ENCODE peak calls at places on chromosomes 11 and 22, in seven cellular contexts. One of them, this sample, is unnamed. For H3K9me3 and H3K4me1, the result is how much of the 10 kb centered on the place peaks cover.

GRCh38 chr11:125638315-125638714 is 13.4 kb downstream of the CHEK1 start:
- DNase-seq in tibial nerve: no peak
- DNase-seq in adrenal gland: no peak
- DNase-seq in aorta: no peak
- DNase-seq in cardiac muscle cell: no peak
- DNase-seq in keratinocyte: no peak
- DNase-seq in lower lobe of right lung: no peak
- DNase-seq in this sample: no peak

GRCh38 chr11:71311176-71311925 is 59.0 kb upstream of the SHANK2 start:
- DNase-seq in tibial nerve: no peak
- DNase-seq in adrenal gland: no peak
- DNase-seq in aorta: peak
- DNase-seq in cardiac muscle cell: no peak
- DNase-seq in keratinocyte: no peak
- DNase-seq in lower lobe of right lung: no peak
- DNase-seq in this sample: no peak

GRCh38 chr22:43114958-43115357 is 4.4 kb downstream of the BIK start:
- DNase-seq in tibial nerve: no peak
- DNase-seq in adrenal gland: no peak
- DNase-seq in aorta: no peak
- DNase-seq in cardiac muscle cell: no peak
- DNase-seq in keratinocyte: no peak
- DNase-seq in lower lobe of right lung: no peak
- DNase-seq in this sample: no peak

GRCh38 chr11:46332568-46333128 is 14.6 kb upstream of the DGKZ start:
- DNase-seq in tibial nerve: no peak
- DNase-seq in adrenal gland: no peak
- DNase-seq in aorta: no peak
- DNase-seq in cardiac muscle cell: peak
- DNase-seq in keratinocyte: no peak
- DNase-seq in lower lobe of right lung: peak
- DNase-seq in this sample: no peak

GRCh38 chr11:12542186-12542935 is 131.9 kb upstream of the TEAD1 start:
- DNase-seq in tibial nerve: no peak
- DNase-seq in adrenal gland: no peak
- DNase-seq in aorta: no peak
- DNase-seq in cardiac muscle cell: no peak
- DNase-seq in keratinocyte: no peak
- DNase-seq in lower lobe of right lung: no peak
- DNase-seq in this sample: no peak

GRCh38 chr11:118434553-118435232 is 1.6 kb upstream of the KMT2A start:
- DNase-seq in tibial nerve: no peak
- DNase-seq in adrenal gland: peak
- DNase-seq in aorta: no peak
- DNase-seq in cardiac muscle cell: peak
- DNase-seq in keratinocyte: no peak
- DNase-seq in lower lobe of right lung: peak
- DNase-seq in this sample: peak

GRCh38 chr11:33701831-33702230 is 1.2 kb upstream of the C11orf91 start:
- DNase-seq in tibial nerve: no peak
- DNase-seq in adrenal gland: peak
- DNase-seq in aorta: no peak
- DNase-seq in cardiac muscle cell: no peak
- DNase-seq in keratinocyte: no peak
- DNase-seq in lower lobe of right lung: no peak
- DNase-seq in this sample: no peak

GRCh38 chr22:29744902-29745301 is 21.9 kb downstream of the ZMAT5 start:
- DNase-seq in tibial nerve: no peak
- DNase-seq in adrenal gland: no peak
- DNase-seq in aorta: no peak
- DNase-seq in cardiac muscle cell: no peak
- DNase-seq in keratinocyte: peak
- DNase-seq in lower lobe of right lung: no peak
- DNase-seq in this sample: peak

GRCh38 chr11:27088353-27088752 is 47.7 kb downstream of the BBOX1 start:
- DNase-seq in tibial nerve: no peak
- DNase-seq in adrenal gland: no peak
- DNase-seq in aorta: no peak
- DNase-seq in cardiac muscle cell: no peak
- DNase-seq in keratinocyte: no peak
- DNase-seq in lower lobe of right lung: no peak
- DNase-seq in this sample: no peak

GRCh38 chr11:2400069-2400760 is at the start of gene TSSC4:
- DNase-seq in tibial nerve: peak
- DNase-seq in adrenal gland: peak
- DNase-seq in aorta: peak
- DNase-seq in cardiac muscle cell: peak
- DNase-seq in keratinocyte: peak
- DNase-seq in lower lobe of right lung: peak
- DNase-seq in this sample: peak

GRCh38 chr11:114042234-114042633 is 17.3 kb upstream of the ZBTB16 start:
- DNase-seq in tibial nerve: no peak
- DNase-seq in adrenal gland: no peak
- DNase-seq in aorta: no peak
- DNase-seq in cardiac muscle cell: no peak
- DNase-seq in keratinocyte: no peak
- DNase-seq in lower lobe of right lung: no peak
- DNase-seq in this sample: no peak

GRCh38 chr11:114036156-114036811 is 23.2 kb upstream of the ZBTB16 start:
- DNase-seq in tibial nerve: peak
- DNase-seq in adrenal gland: peak
- DNase-seq in aorta: peak
- DNase-seq in cardiac muscle cell: peak
- DNase-seq in keratinocyte: no peak
- DNase-seq in lower lobe of right lung: peak
- DNase-seq in this sample: peak

GRCh38 chr11:114036958-114037357 is 22.6 kb upstream of the ZBTB16 start:
- DNase-seq in tibial nerve: no peak
- DNase-seq in adrenal gland: no peak
- DNase-seq in aorta: no peak
- DNase-seq in cardiac muscle cell: no peak
- DNase-seq in keratinocyte: no peak
- DNase-seq in lower lobe of right lung: no peak
- DNase-seq in this sample: no peak

GRCh38 chr11:114040706-114041211 is 18.8 kb upstream of the ZBTB16 start:
- DNase-seq in tibial nerve: no peak
- DNase-seq in adrenal gland: no peak
- DNase-seq in aorta: no peak
- DNase-seq in cardiac muscle cell: no peak
- DNase-seq in keratinocyte: no peak
- DNase-seq in lower lobe of right lung: no peak
- DNase-seq in this sample: peak

GRCh38 chr11:114039551-114039950 is 20.0 kb upstream of the ZBTB16 start:
- DNase-seq in tibial nerve: no peak
- DNase-seq in adrenal gland: no peak
- DNase-seq in aorta: no peak
- DNase-seq in cardiac muscle cell: no peak
- DNase-seq in keratinocyte: no peak
- DNase-seq in lower lobe of right lung: no peak
- DNase-seq in this sample: no peak
- H3K9me3 ChIP-seq in tibial nerve: under half
- H3K9me3 ChIP-seq in adrenal gland: under half
- H3K9me3 ChIP-seq in aorta: under half
- H3K9me3 ChIP-seq in cardiac muscle cell: under half
- H3K9me3 ChIP-seq in keratinocyte: under half
- H3K9me3 ChIP-seq in lower lobe of right lung: under half
- H3K9me3 ChIP-seq in this sample: under half

GRCh38 chr11:65386307-65387081 is at the start of gene FRMD8:
- DNase-seq in tibial nerve: peak
- DNase-seq in adrenal gland: peak
- DNase-seq in aorta: peak
- DNase-seq in cardiac muscle cell: peak
- DNase-seq in keratinocyte: no peak
- DNase-seq in lower lobe of right lung: peak
- DNase-seq in this sample: peak
- H3K4me1 ChIP-seq in tibial nerve: half or more
- H3K4me1 ChIP-seq in adrenal gland: half or more
- H3K4me1 ChIP-seq in aorta: under half
- H3K4me1 ChIP-seq in cardiac muscle cell: under half
- H3K4me1 ChIP-seq in keratinocyte: half or more
- H3K4me1 ChIP-seq in lower lobe of right lung: half or more
- H3K4me1 ChIP-seq in this sample: half or more

DNA sequence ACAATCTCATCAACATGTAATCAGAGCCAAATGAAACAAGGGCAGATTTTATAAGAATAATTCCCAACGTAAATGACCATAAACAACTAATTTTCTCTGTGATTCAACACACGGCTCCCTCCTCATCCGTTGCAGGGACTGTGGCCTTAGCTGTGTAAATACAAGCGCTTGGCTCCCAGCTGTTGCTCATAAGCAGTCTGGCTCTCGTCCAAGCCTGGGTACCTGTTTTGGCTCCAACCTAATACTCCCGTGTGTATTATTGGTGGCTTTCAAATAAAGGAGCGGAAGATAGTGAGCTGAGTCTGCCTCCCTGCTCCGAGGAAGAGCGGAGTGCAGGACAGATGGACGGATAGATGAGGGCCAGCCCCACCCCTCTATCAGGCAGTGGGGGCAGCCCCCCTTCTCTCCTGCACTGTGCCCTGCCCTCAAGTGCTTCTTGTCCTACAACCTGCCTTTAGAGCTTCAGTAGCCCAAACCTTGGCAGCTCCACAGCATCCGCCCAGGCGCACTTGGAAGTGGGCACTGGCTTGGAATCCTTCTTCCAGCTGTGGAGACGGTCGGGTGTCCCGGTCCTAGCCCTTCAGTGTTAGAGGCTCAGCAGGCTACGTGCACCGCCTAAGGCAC is 670.9 kb downstream of the BRD1 start:
- DNase-seq in tibial nerve: no peak
- DNase-seq in adrenal gland: no peak
- DNase-seq in aorta: no peak
- DNase-seq in cardiac muscle cell: no peak
- DNase-seq in keratinocyte: no peak
- DNase-seq in lower lobe of right lung: no peak
- DNase-seq in this sample: no peak
- H3K9me3 ChIP-seq in tibial nerve: under half
- H3K9me3 ChIP-seq in adrenal gland: under half
- H3K9me3 ChIP-seq in aorta: under half
- H3K9me3 ChIP-seq in cardiac muscle cell: under half
- H3K9me3 ChIP-seq in keratinocyte: under half
- H3K9me3 ChIP-seq in lower lobe of right lung: under half
- H3K9me3 ChIP-seq in this sample: under half

GRCh38 chr22:37329239-37330140 is 47.2 kb downstream of the CYTH4 start:
- DNase-seq in tibial nerve: no peak
- DNase-seq in adrenal gland: no peak
- DNase-seq in aorta: no peak
- DNase-seq in cardiac muscle cell: no peak
- DNase-seq in keratinocyte: peak
- DNase-seq in lower lobe of right lung: no peak
- DNase-seq in this sample: no peak

GRCh38 chr22:37331034-37331428 is 48.7 kb downstream of the CYTH4 start:
- DNase-seq in tibial nerve: no peak
- DNase-seq in adrenal gland: no peak
- DNase-seq in aorta: no peak
- DNase-seq in cardiac muscle cell: no peak
- DNase-seq in keratinocyte: no peak
- DNase-seq in lower lobe of right lung: no peak
- DNase-seq in this sample: no peak

GRCh38 chr22:37330200-37331033 is 48.1 kb downstream of the CYTH4 start:
- DNase-seq in tibial nerve: no peak
- DNase-seq in adrenal gland: no peak
- DNase-seq in aorta: no peak
- DNase-seq in cardiac muscle cell: peak
- DNase-seq in keratinocyte: no peak
- DNase-seq in lower lobe of right lung: no peak
- DNase-seq in this sample: no peak

GRCh38 chr22:37333724-37334460 is 51.6 kb downstream of the CYTH4 start:
- DNase-seq in tibial nerve: no peak
- DNase-seq in adrenal gland: no peak
- DNase-seq in aorta: no peak
- DNase-seq in cardiac muscle cell: no peak
- DNase-seq in keratinocyte: no peak
- DNase-seq in lower lobe of right lung: no peak
- DNase-seq in this sample: no peak

GRCh38 chr22:37331811-37332536 is 49.7 kb downstream of the CYTH4 start:
- DNase-seq in tibial nerve: no peak
- DNase-seq in adrenal gland: no peak
- DNase-seq in aorta: no peak
- DNase-seq in cardiac muscle cell: no peak
- DNase-seq in keratinocyte: no peak
- DNase-seq in lower lobe of right lung: no peak
- DNase-seq in this sample: no peak
- H3K4me1 ChIP-seq in tibial nerve: under half
- H3K4me1 ChIP-seq in adrenal gland: under half
- H3K4me1 ChIP-seq in aorta: under half
- H3K4me1 ChIP-seq in cardiac muscle cell: under half
- H3K4me1 ChIP-seq in keratinocyte: half or more
- H3K4me1 ChIP-seq in lower lobe of right lung: under half
- H3K4me1 ChIP-seq in this sample: under half

GRCh38 chr11:130504317-130504716 is 55.9 kb downstream of the ADAMTS15 start:
- DNase-seq in tibial nerve: no peak
- DNase-seq in adrenal gland: no peak
- DNase-seq in aorta: no peak
- DNase-seq in cardiac muscle cell: no peak
- DNase-seq in keratinocyte: no peak
- DNase-seq in lower lobe of right lung: no peak
- DNase-seq in this sample: no peak
- H3K9me3 ChIP-seq in tibial nerve: under half
- H3K9me3 ChIP-seq in adrenal gland: under half
- H3K9me3 ChIP-seq in aorta: under half
- H3K9me3 ChIP-seq in cardiac muscle cell: under half
- H3K9me3 ChIP-seq in keratinocyte: under half
- H3K9me3 ChIP-seq in lower lobe of right lung: under half
- H3K9me3 ChIP-seq in this sample: under half

GRCh38 chr22:41480397-41480735 is 11.4 kb downstream of the ACO2 start:
- DNase-seq in tibial nerve: no peak
- DNase-seq in adrenal gland: no peak
- DNase-seq in aorta: peak
- DNase-seq in cardiac muscle cell: no peak
- DNase-seq in keratinocyte: no peak
- DNase-seq in lower lobe of right lung: no peak
- DNase-seq in this sample: no peak

GRCh38 chr22:41481131-41481830 is 12.4 kb downstream of the ACO2 start:
- DNase-seq in tibial nerve: no peak
- DNase-seq in adrenal gland: peak
- DNase-seq in aorta: peak
- DNase-seq in cardiac muscle cell: no peak
- DNase-seq in keratinocyte: no peak
- DNase-seq in lower lobe of right lung: no peak
- DNase-seq in this sample: peak

GRCh38 chr22:41478891-41479521 is 10.1 kb downstream of the ACO2 start:
- DNase-seq in tibial nerve: peak
- DNase-seq in adrenal gland: peak
- DNase-seq in aorta: peak
- DNase-seq in cardiac muscle cell: no peak
- DNase-seq in keratinocyte: no peak
- DNase-seq in lower lobe of right lung: peak
- DNase-seq in this sample: peak

GRCh38 chr22:41479671-41480396 is 10.9 kb downstream of the ACO2 start:
- DNase-seq in tibial nerve: no peak
- DNase-seq in adrenal gland: no peak
- DNase-seq in aorta: peak
- DNase-seq in cardiac muscle cell: no peak
- DNase-seq in keratinocyte: no peak
- DNase-seq in lower lobe of right lung: no peak
- DNase-seq in this sample: no peak

DNA sequence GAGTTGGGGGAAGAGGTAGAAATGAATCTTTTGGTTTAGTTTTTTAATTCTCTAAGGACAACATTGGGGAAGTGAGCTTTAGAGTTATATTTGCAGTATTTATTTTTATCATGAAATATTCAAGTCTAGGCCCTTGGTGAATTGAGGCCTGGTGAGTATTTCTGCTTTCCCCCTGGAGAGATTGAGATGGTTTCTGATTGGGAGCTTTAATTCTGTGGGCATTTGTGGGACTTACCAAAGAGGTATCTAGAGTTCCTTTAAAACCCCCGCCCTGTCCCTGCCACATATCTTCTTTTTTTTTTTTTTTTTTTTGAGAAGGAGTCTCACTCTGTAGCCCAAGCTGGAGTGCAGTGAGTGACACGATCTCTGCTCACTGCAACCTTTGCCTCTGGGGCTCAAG is 9.6 kb downstream of the ACO2 start:
- DNase-seq in tibial nerve: no peak
- DNase-seq in adrenal gland: no peak
- DNase-seq in aorta: no peak
- DNase-seq in cardiac muscle cell: no peak
- DNase-seq in keratinocyte: no peak
- DNase-seq in lower lobe of right lung: no peak
- DNase-seq in this sample: no peak
- H3K4me1 ChIP-seq in tibial nerve: half or more
- H3K4me1 ChIP-seq in adrenal gland: under half
- H3K4me1 ChIP-seq in aorta: under half
- H3K4me1 ChIP-seq in cardiac muscle cell: under half
- H3K4me1 ChIP-seq in keratinocyte: under half
- H3K4me1 ChIP-seq in lower lobe of right lung: under half
- H3K4me1 ChIP-seq in this sample: half or more